ENCODE peak calls at places on chromosomes 5 and 9, in ten cellular contexts. T is right atrium auricular region; O is CD8-positive, alpha-beta T cell; C is A549; A is transverse colon; J is ovary; L is psoas muscle; R is adrenal gland; D is sigmoid colon; H is Panc1. S is an unnamed sample.

GRCh38 chr5:19866088-19866446 is 121.9 kb downstream of the CDH18 start:
- DNase-seq in T (no peak), O (no peak), C (no peak), A (no peak), J (no peak), L (no peak), R (no peak), D (no peak), H (no peak), S (no peak)

GRCh38 chr9:127730799-127731410 is 4.2 kb downstream of the TOR2A start:
- DNase-seq in T (no peak), O (no peak), C (no peak), A (no peak), J (no peak), L (peak; percentile 49), R (peak; percentile 60), D (no peak), H (no peak), S (no peak)

GRCh38 chr5:128644863-128645262 is 106.8 kb upstream of the FBN2 start:
- DNase-seq in T (no peak), O (no peak), C (no peak), A (no peak), J (no peak), L (no peak), R (no peak), D (no peak), H (no peak), S (no peak)

GRCh38 chr9:124462739-124463138 is 12.5 kb downstream of the ADGRD2 start:
- DNase-seq in T (no peak), O (no peak), C (no peak), A (no peak), J (no peak), L (no peak), R (no peak), D (no peak), H (no peak), S (no peak)

GRCh38 chr5:68126871-68127270 is 88.7 kb upstream of the PIK3R1 start:
- DNase-seq in T (no peak), O (no peak), C (no peak), A (no peak), J (no peak), L (no peak), R (no peak), D (no peak), H (no peak), S (no peak)

GRCh38 chr5:135236187-135236835 is 162.7 kb downstream of the MACROH2A1 start:
- DNase-seq in T (peak; percentile 38), O (no peak), C (no peak), A (no peak), J (peak; percentile 8), L (no peak), R (no peak), D (peak; percentile 37), H (no peak), S (no peak)

GRCh38 chr5:180093651-180094382 is 22.3 kb upstream of the RNF130 start:
- DNase-seq in T (no peak), O (no peak), C (no peak), A (no peak), J (no peak), L (no peak), R (peak; percentile 53), D (no peak), H (no peak), S (no peak)

GRCh38 chr9:31445960-31446359 is 938.5 kb upstream of the ACO1 start:
- DNase-seq in T (no peak), O (no peak), C (no peak), A (no peak), J (no peak), L (no peak), R (no peak), D (no peak), H (no peak), S (no peak)

GRCh38 chr5:129094924-129095797 is 612 bp downstream of the ISOC1 start:
- DNase-seq in T (peak; percentile 74), O (peak; percentile 43), C (peak; percentile 22), A (peak; percentile 79), J (peak; percentile 76), L (peak; percentile 77), R (peak; percentile 74), D (peak; percentile 85), H (no peak), S (peak; percentile 47)

GRCh38 chr5:124444147-124444775 is 302.2 kb downstream of the ZNF608 start:
- DNase-seq in T (no peak), O (no peak), C (no peak), A (no peak), J (no peak), L (no peak), R (no peak), D (no peak), H (no peak), S (no peak)

GRCh38 chr5:115457985-115458384 is 86.6 kb downstream of the FEM1C start:
- DNase-seq in T (no peak), O (no peak), C (no peak), A (peak; percentile 44), J (no peak), L (no peak), R (no peak), D (no peak), H (no peak), S (no peak)

GRCh38 chr5:135484563-135485157 is 32.5 kb upstream of the TIFAB start:
- DNase-seq in T (no peak), O (no peak), C (no peak), A (no peak), J (no peak), L (no peak), R (no peak), D (no peak), H (no peak), S (no peak)

GRCh38 chr5:10275991-10276390 is 25.9 kb downstream of the CCT5 start:
- DNase-seq in T (no peak), O (no peak), C (no peak), A (no peak), J (peak; percentile 19), L (no peak), R (no peak), D (no peak), H (no peak), S (no peak)

GRCh38 chr9:72753261-72753893 is 199.5 kb downstream of the ALDH1A1 start:
- DNase-seq in T (no peak), O (no peak), C (peak; percentile 13), A (no peak), J (no peak), L (no peak), R (no peak), D (no peak), H (peak; percentile 7), S (no peak)

GRCh38 chr9:90915693-90916092 is 114.1 kb downstream of the SYK start:
- DNase-seq in T (no peak), O (no peak), C (peak; percentile 51), A (peak; percentile 58), J (no peak), L (no peak), R (peak; percentile 31), D (no peak), H (no peak), S (no peak)

DNA sequence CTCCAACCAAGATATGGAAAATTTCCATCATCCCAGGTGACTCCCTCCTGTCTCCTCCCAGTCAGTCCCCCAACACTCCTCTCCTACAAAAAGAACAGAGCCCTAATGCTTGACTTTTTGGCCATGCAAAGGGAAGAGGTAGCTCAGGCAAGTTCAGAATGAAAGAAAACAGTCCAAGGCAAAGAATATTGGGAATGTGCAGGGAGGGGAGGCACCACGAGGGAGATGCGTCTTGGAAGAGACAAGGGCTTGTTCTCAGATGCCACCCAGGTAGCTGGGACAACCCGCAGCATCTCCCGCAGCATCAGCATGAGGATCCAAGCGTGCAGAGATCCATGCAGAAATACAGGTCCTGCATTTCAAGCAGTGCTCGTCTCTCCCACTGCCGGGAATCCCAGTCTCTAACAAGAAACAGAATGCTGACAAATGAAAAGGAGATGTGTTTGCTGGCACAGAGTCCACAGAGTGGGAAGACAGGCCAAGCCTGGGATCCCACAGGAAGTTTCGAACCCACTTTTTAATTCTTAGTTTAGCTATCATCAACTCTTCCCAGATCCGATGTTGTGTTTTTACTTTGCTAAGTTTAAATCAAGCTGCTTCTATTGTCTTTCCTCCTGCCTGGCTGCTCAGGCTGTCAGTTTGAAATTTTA is 86.9 kb upstream of the OSMR start:
- DNase-seq in T (no peak), O (no peak), C (no peak), A (no peak), J (no peak), L (no peak), R (no peak), D (no peak), H (no peak), S (no peak)
- H3K4me3 ChIP-seq in T (no peak overlapping the region), O (no peak overlapping the region), C (no peak overlapping the region), A (no peak overlapping the region), J (no peak overlapping the region), L (no peak overlapping the region), R (no peak overlapping the region), D (no peak overlapping the region), H (no peak overlapping the region), S (no peak overlapping the region)

GRCh38 chr5:95958308-95959014 is 3.2 kb downstream of the ELL2 start:
- DNase-seq in T (no peak), O (no peak), C (no peak), A (peak; percentile 27), J (no peak), L (no peak), R (no peak), D (no peak), H (peak; percentile 38), S (no peak)
- H3K4me1 ChIP-seq in T (no peaks in the 10 kb centered on the region), O (peaks cover 12% of the 10 kb centered on the region), C (peaks cover 49% of the 10 kb centered on the region), A (peaks cover 49% of the 10 kb centered on the region), J (peaks cover 13% of the 10 kb centered on the region), L (peaks cover 39% of the 10 kb centered on the region), R (peaks cover 56% of the 10 kb centered on the region), D (peaks cover 23% of the 10 kb centered on the region), H (peaks cover 37% of the 10 kb centered on the region), S (peaks cover 12% of the 10 kb centered on the region)

GRCh38 chr5:40743771-40744170 is 12.0 kb downstream of the TTC33 start:
- DNase-seq in T (no peak), O (no peak), C (no peak), A (no peak), J (no peak), L (no peak), R (no peak), D (no peak), H (no peak), S (no peak)
- H3K27ac ChIP-seq in T (no peak overlapping the region), O (no peak overlapping the region), C (no peak overlapping the region), A (no peak overlapping the region), J (no peak overlapping the region), L (no peak overlapping the region), R (no peak overlapping the region), D (no peak overlapping the region), H (no peak overlapping the region), S (no peak overlapping the region)

GRCh38 chr9:35750256-35750531 is 1.1 kb downstream of the RGP1 start:
- DNase-seq in T (no peak), O (no peak), C (no peak), A (no peak), J (no peak), L (no peak), R (no peak), D (no peak), H (no peak), S (no peak)
- H3K4me3 ChIP-seq in T (peak overlapping the region; percentile 84), O (peak overlapping the region; percentile 80), C (peak overlapping the region; percentile 69), A (peak overlapping the region; percentile 93), J (no peak overlapping the region), L (peak overlapping the region; percentile 93), R (no peak overlapping the region), D (no peak overlapping the region), H (peak overlapping the region; percentile 96), S (peak overlapping the region; percentile 84)

GRCh38 chr5:151239237-151239861 is 13.6 kb upstream of the GM2A start:
- DNase-seq in T (peak; percentile 91), O (peak; percentile 48), C (peak; percentile 67), A (peak; percentile 83), J (peak; percentile 89), L (peak; percentile 90), R (peak; percentile 75), D (peak; percentile 93), H (no peak), S (no peak)
- H3K4me1 ChIP-seq in T (no peaks in the 10 kb centered on the region), O (peaks cover 23% of the 10 kb centered on the region), C (peaks cover 3% of the 10 kb centered on the region), A (peaks cover 13% of the 10 kb centered on the region), J (peaks cover 7% of the 10 kb centered on the region), L (peaks cover 16% of the 10 kb centered on the region), R (peaks cover 11% of the 10 kb centered on the region), D (peaks cover 34% of the 10 kb centered on the region), H (no peaks in the 10 kb centered on the region), S (peaks cover 5% of the 10 kb centered on the region)